ENCODE peak calls at places on chromosomes 2 and 18, in eight cellular contexts. One of them, this sample, is unnamed.

GRCh38 chr2:15323227-15323626 is 237.9 kb downstream of the NBAS start:
- DNase-seq in neural crest cell: no peak
- DNase-seq in Calu3: no peak
- DNase-seq in HepG2: no peak
- DNase-seq in AG09319: no peak
- DNase-seq in endodermal cell: no peak
- DNase-seq in GM06990: no peak
- DNase-seq in K562: no peak
- DNase-seq in this sample: no peak

GRCh38 chr2:220955776-220956175 is 616.3 kb downstream of the EPHA4 start:
- DNase-seq in neural crest cell: no peak
- DNase-seq in K562: no peak
- DNase-seq in AG09319: no peak
- DNase-seq in HepG2: no peak
- DNase-seq in endodermal cell: no peak
- DNase-seq in GM06990: no peak
- DNase-seq in Calu3: no peak
- DNase-seq in this sample: no peak

GRCh38 chr18:31857516-31858106 is 85.3 kb downstream of the TRAPPC8 start:
- DNase-seq in neural crest cell: no peak
- DNase-seq in AG09319: no peak
- DNase-seq in endodermal cell: no peak
- DNase-seq in HepG2: no peak
- DNase-seq in GM06990: no peak
- DNase-seq in Calu3: no peak
- DNase-seq in K562: no peak
- DNase-seq in this sample: no peak

GRCh38 chr2:128986026-128986720 is 667.5 kb upstream of the HS6ST1 start:
- DNase-seq in Calu3: no peak
- DNase-seq in GM06990: no peak
- DNase-seq in AG09319: no peak
- DNase-seq in HepG2: no peak
- DNase-seq in K562: no peak
- DNase-seq in endodermal cell: no peak
- DNase-seq in neural crest cell: no peak
- DNase-seq in this sample: no peak

GRCh38 chr2:7788736-7789135 is 871.5 kb downstream of the RNF144A start:
- DNase-seq in AG09319: peak; percentile 4
- DNase-seq in Calu3: no peak
- DNase-seq in neural crest cell: no peak
- DNase-seq in HepG2: no peak
- DNase-seq in GM06990: no peak
- DNase-seq in K562: no peak
- DNase-seq in endodermal cell: no peak
- DNase-seq in this sample: no peak

GRCh38 chr18:6058941-6059340 is 163.6 kb upstream of the TMEM200C start:
- DNase-seq in endodermal cell: no peak
- DNase-seq in K562: no peak
- DNase-seq in HepG2: peak; percentile 9
- DNase-seq in GM06990: no peak
- DNase-seq in Calu3: no peak
- DNase-seq in AG09319: no peak
- DNase-seq in neural crest cell: peak; percentile 6
- DNase-seq in this sample: no peak

GRCh38 chr2:9107168-9108025 is 99.2 kb upstream of the ASAP2 start:
- DNase-seq in Calu3: no peak
- DNase-seq in HepG2: no peak
- DNase-seq in GM06990: no peak
- DNase-seq in AG09319: no peak
- DNase-seq in K562: no peak
- DNase-seq in endodermal cell: no peak
- DNase-seq in neural crest cell: no peak
- DNase-seq in this sample: peak; percentile 53

GRCh38 chr2:10289891-10290290 is 12.8 kb upstream of the HPCAL1 start:
- DNase-seq in HepG2: no peak
- DNase-seq in AG09319: no peak
- DNase-seq in endodermal cell: no peak
- DNase-seq in Calu3: peak; percentile 58
- DNase-seq in K562: no peak
- DNase-seq in neural crest cell: no peak
- DNase-seq in GM06990: no peak
- DNase-seq in this sample: peak; percentile 90

GRCh38 chr18:79512461-79513380 is 117.0 kb downstream of the NFATC1 start:
- DNase-seq in K562: no peak
- DNase-seq in GM06990: no peak
- DNase-seq in neural crest cell: no peak
- DNase-seq in Calu3: no peak
- DNase-seq in endodermal cell: peak; percentile 43
- DNase-seq in HepG2: no peak
- DNase-seq in AG09319: no peak
- DNase-seq in this sample: no peak

GRCh38 chr2:100206731-100207255 is 64.4 kb upstream of the AFF3 start:
- DNase-seq in K562: no peak
- DNase-seq in endodermal cell: no peak
- DNase-seq in HepG2: no peak
- DNase-seq in neural crest cell: no peak
- DNase-seq in Calu3: no peak
- DNase-seq in GM06990: no peak
- DNase-seq in AG09319: no peak
- DNase-seq in this sample: no peak

GRCh38 chr18:61831071-61831470 is 61.7 kb downstream of the RNF152 start:
- DNase-seq in endodermal cell: no peak
- DNase-seq in Calu3: no peak
- DNase-seq in neural crest cell: no peak
- DNase-seq in GM06990: no peak
- DNase-seq in K562: no peak
- DNase-seq in HepG2: no peak
- DNase-seq in AG09319: no peak
- DNase-seq in this sample: no peak

GRCh38 chr2:19654310-19655090 is 247.3 kb downstream of the TTC32 start:
- DNase-seq in K562: no peak
- DNase-seq in GM06990: no peak
- DNase-seq in AG09319: no peak
- DNase-seq in endodermal cell: no peak
- DNase-seq in Calu3: no peak
- DNase-seq in neural crest cell: no peak
- DNase-seq in HepG2: no peak
- DNase-seq in this sample: no peak

GRCh38 chr2:36059684-36060083 is 295.9 kb upstream of the CRIM1 start:
- DNase-seq in endodermal cell: no peak
- DNase-seq in HepG2: no peak
- DNase-seq in GM06990: peak; percentile 20
- DNase-seq in K562: no peak
- DNase-seq in AG09319: no peak
- DNase-seq in Calu3: no peak
- DNase-seq in neural crest cell: no peak
- DNase-seq in this sample: no peak

GRCh38 chr2:37274354-37274965 is 43.0 kb downstream of the NDUFAF7 start:
- DNase-seq in Calu3: no peak
- DNase-seq in AG09319: no peak
- DNase-seq in neural crest cell: no peak
- DNase-seq in HepG2: no peak
- DNase-seq in K562: no peak
- DNase-seq in GM06990: no peak
- DNase-seq in endodermal cell: no peak
- DNase-seq in this sample: no peak

GRCh38 chr2:128276878-128277675 is 41.6 kb downstream of the HS6ST1 start:
- DNase-seq in Calu3: no peak
- DNase-seq in endodermal cell: peak; percentile 31
- DNase-seq in HepG2: no peak
- DNase-seq in neural crest cell: no peak
- DNase-seq in AG09319: no peak
- DNase-seq in K562: no peak
- DNase-seq in GM06990: no peak
- DNase-seq in this sample: no peak

GRCh38 chr2:158755310-158755709 is 39.8 kb upstream of the DAPL1 start:
- DNase-seq in Calu3: no peak
- DNase-seq in endodermal cell: peak; percentile 46
- DNase-seq in K562: no peak
- DNase-seq in neural crest cell: no peak
- DNase-seq in AG09319: no peak
- DNase-seq in HepG2: peak; percentile 22
- DNase-seq in GM06990: no peak
- DNase-seq in this sample: no peak

GRCh38 chr2:158756331-158756730 is 38.8 kb upstream of the DAPL1 start:
- DNase-seq in GM06990: no peak
- DNase-seq in AG09319: no peak
- DNase-seq in neural crest cell: no peak
- DNase-seq in K562: no peak
- DNase-seq in endodermal cell: no peak
- DNase-seq in HepG2: no peak
- DNase-seq in Calu3: no peak
- DNase-seq in this sample: no peak

GRCh38 chr2:158756976-158757375 is 38.1 kb upstream of the DAPL1 start:
- DNase-seq in endodermal cell: no peak
- DNase-seq in HepG2: no peak
- DNase-seq in K562: no peak
- DNase-seq in AG09319: no peak
- DNase-seq in Calu3: no peak
- DNase-seq in GM06990: no peak
- DNase-seq in neural crest cell: no peak
- DNase-seq in this sample: peak; percentile 17

GRCh38 chr2:158754303-158754611 is 40.9 kb upstream of the DAPL1 start:
- DNase-seq in K562: no peak
- DNase-seq in AG09319: no peak
- DNase-seq in neural crest cell: no peak
- DNase-seq in HepG2: no peak
- DNase-seq in GM06990: no peak
- DNase-seq in endodermal cell: no peak
- DNase-seq in Calu3: no peak
- DNase-seq in this sample: no peak

GRCh38 chr2:158755738-158756137 is 39.4 kb upstream of the DAPL1 start:
- DNase-seq in Calu3: peak; percentile 26
- DNase-seq in endodermal cell: peak; percentile 82
- DNase-seq in GM06990: no peak
- DNase-seq in K562: peak; percentile 24
- DNase-seq in neural crest cell: no peak
- DNase-seq in AG09319: no peak
- DNase-seq in HepG2: no peak
- DNase-seq in this sample: no peak
- TF ChIP-seq CTCF in Calu3: no peak
- TF ChIP-seq CTCF in endodermal cell: peak; percentile 80
- TF ChIP-seq CTCF in GM06990: peak; percentile 54
- TF ChIP-seq CTCF in K562: peak; percentile 54
- TF ChIP-seq CTCF in neural crest cell: peak; percentile 42
- TF ChIP-seq CTCF in AG09319: peak; percentile 28
- TF ChIP-seq CTCF in HepG2: peak; percentile 52
- TF ChIP-seq CTCF in this sample: no peak

GRCh38 chr18:68925268-68925667 is 127.4 kb downstream of the CCDC102B start:
- DNase-seq in HepG2: peak; percentile 13
- DNase-seq in endodermal cell: peak; percentile 58
- DNase-seq in neural crest cell: no peak
- DNase-seq in Calu3: peak; percentile 17
- DNase-seq in K562: no peak
- DNase-seq in GM06990: no peak
- DNase-seq in AG09319: no peak
- DNase-seq in this sample: no peak
- TF ChIP-seq CTCF in HepG2: peak; percentile 49
- TF ChIP-seq CTCF in endodermal cell: peak; percentile 86
- TF ChIP-seq CTCF in neural crest cell: peak; percentile 50
- TF ChIP-seq CTCF in Calu3: peak; percentile 36
- TF ChIP-seq CTCF in K562: no peak
- TF ChIP-seq CTCF in GM06990: peak; percentile 43
- TF ChIP-seq CTCF in AG09319: peak; percentile 30
- TF ChIP-seq CTCF in this sample: no peak

GRCh38 chr18:33232318-33232626 is 208.2 kb downstream of the CCDC178 start:
- DNase-seq in GM06990: no peak
- DNase-seq in Calu3: no peak
- DNase-seq in endodermal cell: no peak
- DNase-seq in HepG2: no peak
- DNase-seq in AG09319: no peak
- DNase-seq in neural crest cell: no peak
- DNase-seq in K562: no peak
- DNase-seq in this sample: no peak
- TF ChIP-seq CTCF in GM06990: no peak
- TF ChIP-seq CTCF in Calu3: no peak
- TF ChIP-seq CTCF in endodermal cell: no peak
- TF ChIP-seq CTCF in HepG2: no peak
- TF ChIP-seq CTCF in AG09319: no peak
- TF ChIP-seq CTCF in neural crest cell: no peak
- TF ChIP-seq CTCF in K562: no peak
- TF ChIP-seq CTCF in this sample: peak; percentile 50

GRCh38 chr2:95310651-95311050 is 13.5 kb downstream of the KCNIP3 start:
- DNase-seq in endodermal cell: no peak
- DNase-seq in K562: no peak
- DNase-seq in AG09319: no peak
- DNase-seq in GM06990: no peak
- DNase-seq in Calu3: peak; percentile 27
- DNase-seq in neural crest cell: no peak
- DNase-seq in HepG2: no peak
- DNase-seq in this sample: no peak

GRCh38 chr2:95308426-95308990 is 11.4 kb downstream of the KCNIP3 start:
- DNase-seq in GM06990: no peak
- DNase-seq in endodermal cell: no peak
- DNase-seq in Calu3: no peak
- DNase-seq in K562: no peak
- DNase-seq in HepG2: no peak
- DNase-seq in AG09319: no peak
- DNase-seq in neural crest cell: no peak
- DNase-seq in this sample: no peak

GRCh38 chr2:95309599-95309998 is 12.5 kb downstream of the KCNIP3 start:
- DNase-seq in GM06990: no peak
- DNase-seq in endodermal cell: no peak
- DNase-seq in AG09319: no peak
- DNase-seq in neural crest cell: no peak
- DNase-seq in Calu3: no peak
- DNase-seq in HepG2: no peak
- DNase-seq in K562: no peak
- DNase-seq in this sample: no peak

GRCh38 chr2:95311821-95312542 is 14.8 kb downstream of the KCNIP3 start:
- DNase-seq in Calu3: no peak
- DNase-seq in neural crest cell: no peak
- DNase-seq in K562: no peak
- DNase-seq in AG09319: no peak
- DNase-seq in endodermal cell: no peak
- DNase-seq in HepG2: no peak
- DNase-seq in GM06990: no peak
- DNase-seq in this sample: no peak

GRCh38 chr2:95310211-95310610 is 13.1 kb downstream of the KCNIP3 start:
- DNase-seq in GM06990: no peak
- DNase-seq in neural crest cell: no peak
- DNase-seq in K562: no peak
- DNase-seq in HepG2: no peak
- DNase-seq in AG09319: no peak
- DNase-seq in endodermal cell: no peak
- DNase-seq in Calu3: no peak
- DNase-seq in this sample: no peak
- TF ChIP-seq CTCF in GM06990: no peak
- TF ChIP-seq CTCF in neural crest cell: no peak
- TF ChIP-seq CTCF in K562: no peak
- TF ChIP-seq CTCF in HepG2: no peak
- TF ChIP-seq CTCF in AG09319: no peak
- TF ChIP-seq CTCF in endodermal cell: no peak
- TF ChIP-seq CTCF in Calu3: no peak
- TF ChIP-seq CTCF in this sample: no peak